ENCODE peak calls at places on chromosomes 12 and 14, in four cellular contexts. F, J, U and V are unnamed samples.

GRCh38 chr14:100246809-100247428 is 8.0 kb downstream of the YY1 start:
- DNase-seq in F (peak), J (no peak), U (no peak), V (peak)

GRCh38 chr14:68361231-68361630 is 431.6 kb downstream of the ZFP36L1 start:
- DNase-seq in F (no peak), J (no peak), U (no peak), V (peak)

GRCh38 chr12:227286-227915 is 13.4 kb upstream of the SLC6A12 start:
- DNase-seq in F (no peak), J (peak), U (no peak), V (no peak)

GRCh38 chr12:80226576-80226975 is 127.2 kb downstream of the OTOGL start:
- DNase-seq in F (no peak), J (no peak), U (no peak), V (peak)

GRCh38 chr14:83058068-83058467 is 1524.4 kb upstream of the SEL1L start:
- DNase-seq in F (no peak), J (no peak), U (no peak), V (no peak)

GRCh38 chr14:96086032-96086431 is 46.9 kb downstream of the C14orf132 start:
- DNase-seq in F (no peak), J (no peak), U (no peak), V (peak)

GRCh38 chr12:99611117-99611516 is 36.4 kb upstream of the GARIN6 start:
- DNase-seq in F (peak), J (no peak), U (no peak), V (no peak)

GRCh38 chr12:67472551-67472950 is 176.0 kb upstream of the DYRK2 start:
- DNase-seq in F (no peak), J (no peak), U (no peak), V (peak)

GRCh38 chr12:8917031-8917430 is 2.7 kb downstream of the PHC1 start:
- DNase-seq in F (no peak), J (no peak), U (no peak), V (no peak)

GRCh38 chr14:100662850-100663527 is 63.7 kb upstream of the DLK1 start:
- DNase-seq in F (peak), J (no peak), U (peak), V (peak)

GRCh38 chr12:114625294-114625851 is 58.6 kb downstream of the TBX3 start:
- DNase-seq in F (peak), J (no peak), U (no peak), V (peak)

GRCh38 chr12:52648012-52648550 is 3.9 kb downstream of the KRT2 start:
- DNase-seq in F (no peak), J (no peak), U (no peak), V (no peak)

GRCh38 chr12:51307655-51308593 is 16.1 kb downstream of the BIN2 start:
- DNase-seq in F (no peak), J (no peak), U (no peak), V (peak)

GRCh38 chr12:131077931-131078391 is 124.3 kb downstream of the ADGRD1 start:
- DNase-seq in F (no peak), J (peak), U (no peak), V (no peak)

GRCh38 chr14:50647282-50647681 is 20.8 kb downstream of the SAV1 start:
- DNase-seq in F (no peak), J (no peak), U (no peak), V (no peak)

GRCh38 chr12:121872546-121873223 is 14.0 kb upstream of the HPD start:
- DNase-seq in F (no peak), J (no peak), U (no peak), V (peak)

GRCh38 chr12:46786774-46787173 is 39.0 kb downstream of the SLC38A4 start:
- DNase-seq in F (no peak), J (no peak), U (no peak), V (peak)

DNA sequence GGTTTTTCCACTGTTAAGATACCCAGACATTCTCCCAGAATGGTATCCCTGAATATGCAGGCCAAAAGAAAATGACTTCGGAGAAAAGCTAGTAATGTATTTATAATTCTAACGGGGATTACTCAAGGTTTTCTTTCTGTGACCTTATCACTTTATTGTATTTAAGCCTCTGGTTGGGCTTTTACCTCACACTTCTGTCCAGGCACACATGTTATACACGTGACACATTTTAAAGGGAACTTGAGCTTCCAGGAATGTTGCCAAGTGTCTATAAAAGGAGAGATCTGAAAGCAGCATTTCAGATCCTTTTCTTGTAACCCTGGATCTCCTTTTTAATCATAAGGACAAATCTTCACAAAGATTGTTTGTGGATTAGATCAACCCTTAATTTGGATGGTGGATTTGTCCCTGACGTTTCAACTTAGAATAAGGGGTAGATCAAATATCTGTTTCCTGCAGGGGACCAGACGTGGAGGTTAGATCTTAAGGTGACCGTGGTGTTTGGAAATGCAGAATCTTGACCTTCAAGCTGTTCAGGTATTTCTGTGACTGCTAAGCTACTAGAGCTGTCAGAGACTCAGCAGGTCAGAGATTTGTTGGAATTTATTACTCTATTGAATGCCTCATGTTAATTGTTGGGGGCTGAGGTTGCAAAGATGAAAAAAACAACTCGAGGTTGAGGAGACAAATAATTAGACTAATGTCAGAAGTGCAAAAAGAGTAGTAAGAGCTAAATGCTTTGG is 1.5 kb downstream of the CIPC start:
- DNase-seq in F (no peak), J (no peak), U (no peak), V (peak)
- H3K4me3 ChIP-seq in F (peak), J (peak), U (no peak), V (peak)

GRCh38 chr12:7834701-7835100 is 38.0 kb downstream of the SLC2A14 start:
- DNase-seq in F (no peak), J (no peak), U (no peak), V (no peak)

GRCh38 chr12:7835116-7835515 is 37.6 kb downstream of the SLC2A14 start:
- DNase-seq in F (no peak), J (no peak), U (no peak), V (no peak)

GRCh38 chr12:7835766-7836165 is 36.9 kb downstream of the SLC2A14 start:
- DNase-seq in F (no peak), J (no peak), U (no peak), V (no peak)

GRCh38 chr12:7833831-7834230 is 38.9 kb downstream of the SLC2A14 start:
- DNase-seq in F (no peak), J (no peak), U (no peak), V (no peak)

DNA sequence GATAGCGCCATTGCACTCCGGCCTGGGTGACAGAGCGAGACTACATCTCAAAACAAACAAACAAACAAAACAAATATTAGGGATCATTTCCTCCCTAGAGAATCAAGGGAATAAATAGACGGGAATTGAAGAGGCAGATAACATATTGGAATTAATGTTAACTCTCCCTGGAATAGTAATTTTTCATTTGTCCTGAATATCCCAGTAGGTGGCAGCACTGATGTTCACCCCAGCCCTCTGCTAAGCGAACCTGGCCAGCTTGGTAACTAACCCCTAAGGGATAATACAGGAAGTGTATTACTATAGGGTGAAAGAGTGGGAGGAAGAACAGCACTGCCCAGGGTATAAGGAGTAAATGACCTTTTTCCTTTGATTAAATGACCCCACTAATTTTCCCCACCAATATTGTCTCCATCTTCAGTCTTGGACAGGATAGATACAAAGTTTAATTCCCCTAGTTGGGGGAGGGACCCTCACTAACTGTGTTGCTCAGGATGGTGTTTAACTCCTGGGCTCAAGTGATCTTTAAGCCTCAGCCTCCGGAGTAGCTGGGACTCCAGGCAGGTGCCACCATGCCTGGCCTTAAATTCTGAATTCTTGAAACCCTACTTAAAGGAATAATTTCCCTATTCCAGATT is 40.5 kb downstream of the SLC2A14 start:
- DNase-seq in F (peak), J (no peak), U (no peak), V (peak)
- TF ChIP-seq CTCF in F (peak), J (no peak), U (peak), V (peak)

GRCh38 chr12:72275551-72275950 is 3.4 kb downstream of the TRHDE start:
- DNase-seq in F (no peak), J (no peak), U (no peak), V (no peak)

GRCh38 chr12:72272731-72273498 is 745 bp downstream of the TRHDE start:
- DNase-seq in F (peak), J (no peak), U (no peak), V (no peak)

GRCh38 chr12:72274926-72275325 is 2.8 kb downstream of the TRHDE start:
- DNase-seq in F (no peak), J (no peak), U (no peak), V (peak)

GRCh38 chr12:72273499-72273837 is 1.3 kb downstream of the TRHDE start:
- DNase-seq in F (peak), J (no peak), U (no peak), V (no peak)

GRCh38 chr12:72273851-72274284 is 1.7 kb downstream of the TRHDE start:
- DNase-seq in F (peak), J (no peak), U (no peak), V (no peak)
- H3K4me3 ChIP-seq in F (peak), J (peak), U (no peak), V (no peak)

GRCh38 chr14:63478437-63478852 is 64.7 kb downstream of the PPP2R5E start:
- DNase-seq in F (no peak), J (no peak), U (no peak), V (no peak)
- TF ChIP-seq CTCF in F (no peak), J (no peak), U (no peak), V (no peak)

DNA sequence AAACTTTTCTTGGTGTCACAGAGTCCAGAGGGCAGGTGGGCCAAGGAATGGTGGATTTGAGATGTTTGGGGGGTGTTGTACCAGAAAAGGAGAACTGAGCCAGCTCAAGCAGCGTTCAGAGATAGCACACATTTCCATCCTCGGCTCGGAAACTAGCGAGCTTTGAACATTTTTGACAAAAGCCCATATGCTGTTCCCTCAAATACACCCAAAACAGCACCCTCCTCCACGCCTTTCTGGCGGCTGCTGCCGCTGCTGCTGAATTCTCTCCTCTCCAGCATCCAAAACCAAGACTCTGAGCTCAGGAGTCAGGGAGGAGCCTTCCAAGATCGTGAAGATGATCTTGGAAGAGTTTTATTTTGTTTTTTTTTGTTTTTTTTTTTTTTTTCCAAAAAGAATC is 967 bp downstream of the SRRM4 start:
- DNase-seq in F (peak), J (no peak), U (no peak), V (no peak)
- H3K4me3 ChIP-seq in F (peak), J (no peak), U (no peak), V (no peak)

GRCh38 chr14:90301580-90302181 is 30.1 kb downstream of the NRDE2 start:
- DNase-seq in F (peak), J (no peak), U (no peak), V (peak)
- TF ChIP-seq CTCF in F (peak), J (no peak), U (no peak), V (peak)